ENCODE peak calls at places on chromosomes 13 and 19, in seven cellular contexts. One of them, this sample, is unnamed.

GRCh38 chr13:69809152-69809551 is 298.5 kb upstream of the ATXN8OS start:
- DNase-seq in Panc1: no peak
- DNase-seq in kidney epithelial cell: no peak
- DNase-seq in fibroblast of the aortic adventitia: no peak
- DNase-seq in CD4-positive, alpha-beta T cell: no peak
- DNase-seq in GM23338: no peak
- DNase-seq in colonic mucosa: no peak
- DNase-seq in this sample: no peak

GRCh38 chr19:5337886-5338595 is 2.6 kb downstream of the PTPRS start:
- DNase-seq in CD4-positive, alpha-beta T cell: no peak
- DNase-seq in colonic mucosa: no peak
- DNase-seq in kidney epithelial cell: no peak
- DNase-seq in GM23338: no peak
- DNase-seq in fibroblast of the aortic adventitia: no peak
- DNase-seq in Panc1: no peak
- DNase-seq in this sample: no peak

GRCh38 chr19:3482507-3483225 is 575 bp downstream of the SMIM44 start:
- DNase-seq in kidney epithelial cell: no peak
- DNase-seq in Panc1: no peak
- DNase-seq in colonic mucosa: peak; percentile 76
- DNase-seq in fibroblast of the aortic adventitia: no peak
- DNase-seq in CD4-positive, alpha-beta T cell: no peak
- DNase-seq in GM23338: no peak
- DNase-seq in this sample: no peak

GRCh38 chr13:51999525-51999924 is 11.7 kb downstream of the ATP7B start:
- DNase-seq in GM23338: no peak
- DNase-seq in Panc1: no peak
- DNase-seq in fibroblast of the aortic adventitia: peak; percentile 23
- DNase-seq in CD4-positive, alpha-beta T cell: no peak
- DNase-seq in colonic mucosa: no peak
- DNase-seq in kidney epithelial cell: peak; percentile 16
- DNase-seq in this sample: no peak

GRCh38 chr19:10802479-10802878 is 33.5 kb downstream of the TMED1 start:
- DNase-seq in colonic mucosa: no peak
- DNase-seq in GM23338: no peak
- DNase-seq in kidney epithelial cell: no peak
- DNase-seq in fibroblast of the aortic adventitia: no peak
- DNase-seq in CD4-positive, alpha-beta T cell: no peak
- DNase-seq in Panc1: no peak
- DNase-seq in this sample: no peak

GRCh38 chr13:99967498-99967883 is 4.1 kb downstream of the ZIC5 start:
- DNase-seq in CD4-positive, alpha-beta T cell: no peak
- DNase-seq in Panc1: no peak
- DNase-seq in fibroblast of the aortic adventitia: no peak
- DNase-seq in colonic mucosa: no peak
- DNase-seq in GM23338: no peak
- DNase-seq in kidney epithelial cell: no peak
- DNase-seq in this sample: no peak

GRCh38 chr13:90868321-90868920 is 479.1 kb upstream of the MIR17HG start:
- DNase-seq in kidney epithelial cell: no peak
- DNase-seq in CD4-positive, alpha-beta T cell: no peak
- DNase-seq in GM23338: peak; percentile 48
- DNase-seq in Panc1: no peak
- DNase-seq in fibroblast of the aortic adventitia: peak; percentile 46
- DNase-seq in colonic mucosa: peak; percentile 23
- DNase-seq in this sample: no peak

GRCh38 chr19:16449330-16449961 is 22.3 kb downstream of the EPS15L1 start:
- DNase-seq in fibroblast of the aortic adventitia: no peak
- DNase-seq in colonic mucosa: no peak
- DNase-seq in GM23338: no peak
- DNase-seq in Panc1: no peak
- DNase-seq in kidney epithelial cell: no peak
- DNase-seq in CD4-positive, alpha-beta T cell: no peak
- DNase-seq in this sample: no peak

GRCh38 chr13:72246396-72246795 is 379.4 kb upstream of the DACH1 start:
- DNase-seq in fibroblast of the aortic adventitia: no peak
- DNase-seq in kidney epithelial cell: no peak
- DNase-seq in Panc1: no peak
- DNase-seq in CD4-positive, alpha-beta T cell: no peak
- DNase-seq in colonic mucosa: no peak
- DNase-seq in GM23338: no peak
- DNase-seq in this sample: peak; percentile 18

GRCh38 chr13:95707442-95708389 is 30.8 kb downstream of the DNAJC3 start:
- DNase-seq in Panc1: no peak
- DNase-seq in fibroblast of the aortic adventitia: no peak
- DNase-seq in kidney epithelial cell: no peak
- DNase-seq in colonic mucosa: no peak
- DNase-seq in GM23338: no peak
- DNase-seq in CD4-positive, alpha-beta T cell: no peak
- DNase-seq in this sample: no peak

GRCh38 chr13:99414048-99414995 is 87.0 kb upstream of the TM9SF2 start:
- DNase-seq in colonic mucosa: no peak
- DNase-seq in Panc1: no peak
- DNase-seq in GM23338: no peak
- DNase-seq in kidney epithelial cell: no peak
- DNase-seq in CD4-positive, alpha-beta T cell: no peak
- DNase-seq in fibroblast of the aortic adventitia: no peak
- DNase-seq in this sample: no peak

GRCh38 chr19:21604351-21604926 is 99.0 kb downstream of the ZNF429 start:
- DNase-seq in Panc1: no peak
- DNase-seq in GM23338: peak; percentile 95
- DNase-seq in fibroblast of the aortic adventitia: peak; percentile 19
- DNase-seq in colonic mucosa: peak; percentile 27
- DNase-seq in kidney epithelial cell: no peak
- DNase-seq in CD4-positive, alpha-beta T cell: no peak
- DNase-seq in this sample: no peak

DNA sequence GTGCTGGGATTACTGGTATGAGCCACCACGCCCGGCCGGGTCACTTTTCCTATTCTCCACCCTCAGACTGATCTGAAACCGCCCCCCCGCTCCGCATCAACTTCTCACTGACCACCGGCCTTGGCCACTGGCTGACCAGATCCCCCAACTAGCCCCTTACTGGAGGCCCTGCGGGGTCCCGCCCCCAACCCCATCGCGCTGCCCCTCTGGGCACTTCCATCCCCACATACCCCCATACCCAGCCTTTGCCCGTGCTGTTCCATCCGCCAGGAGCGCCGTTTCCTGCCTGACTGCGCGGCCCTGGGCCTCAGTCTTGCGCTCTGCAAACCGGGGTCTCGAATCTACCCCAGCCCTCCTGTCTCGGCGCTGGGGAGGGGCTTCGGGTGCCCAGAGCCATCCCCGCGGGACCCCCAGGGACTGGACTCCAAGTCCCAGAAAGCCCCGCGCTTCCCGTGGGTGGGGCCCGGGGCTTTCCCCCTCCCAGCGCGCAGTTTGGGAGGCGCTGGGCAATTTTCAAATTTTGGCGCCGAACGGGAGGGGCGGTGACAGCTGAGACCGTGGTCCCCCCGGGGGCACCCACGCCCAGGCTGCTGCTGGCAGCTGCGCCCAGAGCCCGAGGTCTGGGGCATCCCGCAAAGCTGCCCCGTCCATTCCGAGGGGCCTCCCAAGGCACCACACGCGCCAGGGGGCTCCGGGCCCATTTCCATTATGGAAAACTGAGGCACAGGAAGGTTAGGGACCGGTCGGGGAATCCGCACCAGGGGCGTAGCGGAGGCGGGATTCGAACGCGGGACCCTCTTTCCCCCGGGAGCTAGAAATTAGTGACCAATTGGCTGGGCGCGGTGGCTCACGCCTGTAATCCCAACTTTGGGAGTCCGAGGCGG is 5.2 kb upstream of the LMNB2 start:
- DNase-seq in Panc1: no peak
- DNase-seq in fibroblast of the aortic adventitia: peak; percentile 51
- DNase-seq in GM23338: peak; percentile 80
- DNase-seq in kidney epithelial cell: no peak
- DNase-seq in colonic mucosa: peak; percentile 75
- DNase-seq in CD4-positive, alpha-beta T cell: peak; percentile 23
- DNase-seq in this sample: no peak
- TF ChIP-seq CTCF in Panc1: no peak
- TF ChIP-seq CTCF in fibroblast of the aortic adventitia: peak; percentile 44
- TF ChIP-seq CTCF in GM23338: no peak
- TF ChIP-seq CTCF in kidney epithelial cell: peak; percentile 30
- TF ChIP-seq CTCF in colonic mucosa: no peak
- TF ChIP-seq CTCF in CD4-positive, alpha-beta T cell: no peak
- TF ChIP-seq CTCF in this sample: peak; percentile 17

GRCh38 chr19:12773571-12773970 is 1.8 kb downstream of the HOOK2 start:
- DNase-seq in Panc1: no peak
- DNase-seq in CD4-positive, alpha-beta T cell: no peak
- DNase-seq in fibroblast of the aortic adventitia: peak; percentile 55
- DNase-seq in colonic mucosa: no peak
- DNase-seq in GM23338: no peak
- DNase-seq in kidney epithelial cell: no peak
- DNase-seq in this sample: no peak
- TF ChIP-seq CTCF in Panc1: peak; percentile 57
- TF ChIP-seq CTCF in CD4-positive, alpha-beta T cell: no peak
- TF ChIP-seq CTCF in fibroblast of the aortic adventitia: peak; percentile 58
- TF ChIP-seq CTCF in colonic mucosa: no peak
- TF ChIP-seq CTCF in GM23338: peak; percentile 46
- TF ChIP-seq CTCF in kidney epithelial cell: peak; percentile 35
- TF ChIP-seq CTCF in this sample: peak; percentile 50

GRCh38 chr19:43708716-43709115 is 7.2 kb upstream of the IRGC start:
- DNase-seq in kidney epithelial cell: no peak
- DNase-seq in CD4-positive, alpha-beta T cell: no peak
- DNase-seq in fibroblast of the aortic adventitia: no peak
- DNase-seq in colonic mucosa: no peak
- DNase-seq in Panc1: no peak
- DNase-seq in GM23338: no peak
- DNase-seq in this sample: no peak
- TF ChIP-seq CTCF in kidney epithelial cell: no peak
- TF ChIP-seq CTCF in CD4-positive, alpha-beta T cell: no peak
- TF ChIP-seq CTCF in fibroblast of the aortic adventitia: no peak
- TF ChIP-seq CTCF in colonic mucosa: no peak
- TF ChIP-seq CTCF in Panc1: no peak
- TF ChIP-seq CTCF in GM23338: no peak
- TF ChIP-seq CTCF in this sample: no peak

GRCh38 chr13:27728271-27728670 is 64.0 kb upstream of the GSX1 start:
- DNase-seq in kidney epithelial cell: no peak
- DNase-seq in fibroblast of the aortic adventitia: no peak
- DNase-seq in CD4-positive, alpha-beta T cell: no peak
- DNase-seq in Panc1: no peak
- DNase-seq in colonic mucosa: no peak
- DNase-seq in GM23338: peak; percentile 56
- DNase-seq in this sample: no peak
- TF ChIP-seq CTCF in kidney epithelial cell: no peak
- TF ChIP-seq CTCF in fibroblast of the aortic adventitia: no peak
- TF ChIP-seq CTCF in CD4-positive, alpha-beta T cell: no peak
- TF ChIP-seq CTCF in Panc1: peak; percentile 22
- TF ChIP-seq CTCF in colonic mucosa: no peak
- TF ChIP-seq CTCF in GM23338: peak; percentile 49
- TF ChIP-seq CTCF in this sample: peak; percentile 21

GRCh38 chr13:93298741-93299140 is 72.1 kb downstream of the GPC6 start:
- DNase-seq in CD4-positive, alpha-beta T cell: no peak
- DNase-seq in kidney epithelial cell: no peak
- DNase-seq in GM23338: no peak
- DNase-seq in fibroblast of the aortic adventitia: no peak
- DNase-seq in Panc1: no peak
- DNase-seq in colonic mucosa: no peak
- DNase-seq in this sample: no peak
- TF ChIP-seq CTCF in CD4-positive, alpha-beta T cell: no peak
- TF ChIP-seq CTCF in kidney epithelial cell: no peak
- TF ChIP-seq CTCF in GM23338: no peak
- TF ChIP-seq CTCF in fibroblast of the aortic adventitia: no peak
- TF ChIP-seq CTCF in Panc1: no peak
- TF ChIP-seq CTCF in colonic mucosa: no peak
- TF ChIP-seq CTCF in this sample: no peak

This sample was measured in epithelial cell of proximal tubule.